ENCODE peak calls at places on chromosomes 12 and 14, in six cellular contexts. E is IMR-90, D is neuronal stem cell, S is trophoblast cell, Z is H9, A is mesenchymal stem cell. I is an unnamed sample.

GRCh38 chr14:58238252-58239247 is 6.1 kb upstream of the PSMA3 start:
- DNase-seq in Z (peak), D (no peak), E (no peak), S (peak), A (peak), I (no peak)

GRCh38 chr12:52867152-52867551 is 18.4 kb upstream of the KRT78 start:
- DNase-seq in A (no peak), D (no peak), E (no peak), S (no peak), Z (no peak), I (no peak)

GRCh38 chr12:5466521-5466960 is 34.6 kb downstream of the NTF3 start:
- DNase-seq in E (peak), S (no peak), Z (no peak), A (no peak), D (no peak), I (no peak)

GRCh38 chr12:28066879-28067278 is 94.3 kb upstream of the PTHLH start:
- DNase-seq in Z (no peak), S (no peak), E (no peak), A (no peak), D (no peak), I (no peak)

GRCh38 chr12:71876400-71876799 is 36.8 kb downstream of the TBC1D15 start:
- DNase-seq in A (no peak), E (no peak), D (no peak), S (no peak), Z (no peak), I (no peak)

GRCh38 chr12:12645485-12645884 is 33.8 kb downstream of the CREBL2 start:
- DNase-seq in Z (peak), D (no peak), E (peak), A (peak), S (no peak), I (no peak)

GRCh38 chr14:64112859-64113258 is 181.3 kb downstream of the ESR2 start:
- DNase-seq in S (peak), E (no peak), Z (no peak), A (no peak), D (no peak), I (no peak)

GRCh38 chr12:39272934-39273770 is 169.8 kb downstream of the KIF21A start:
- DNase-seq in D (peak), A (peak), Z (no peak), E (peak), S (peak), I (no peak)

GRCh38 chr12:10940389-10940788 is 1.3 kb upstream of the TAS2R14 start:
- DNase-seq in E (peak), A (peak), S (peak), Z (no peak), D (no peak), I (no peak)

GRCh38 chr14:34277191-34277590 is 184.8 kb downstream of the SPTSSA start:
- DNase-seq in S (no peak), D (no peak), Z (no peak), E (no peak), A (no peak), I (no peak)

GRCh38 chr14:81801921-81802320 is 268.3 kb upstream of the SEL1L start:
- DNase-seq in Z (no peak), E (no peak), S (no peak), D (no peak), A (no peak), I (no peak)

GRCh38 chr12:6332459-6332858 is 9.4 kb downstream of the TNFRSF1A start:
- DNase-seq in D (no peak), Z (no peak), S (no peak), E (peak), A (peak), I (no peak)

GRCh38 chr12:42469355-42470006 is 120.1 kb downstream of the PRICKLE1 start:
- DNase-seq in S (no peak), A (no peak), D (no peak), Z (no peak), E (no peak), I (no peak)

GRCh38 chr14:60965402-60965801 is 15.5 kb downstream of the TRMT5 start:
- DNase-seq in E (peak), A (peak), D (no peak), S (no peak), Z (no peak), I (no peak)

GRCh38 chr12:114851981-114852380 is 168.0 kb upstream of the TBX3 start:
- DNase-seq in S (peak), A (no peak), Z (no peak), E (no peak), D (no peak), I (no peak)

GRCh38 chr12:67515679-67516363 is 132.7 kb upstream of the DYRK2 start:
- DNase-seq in E (no peak), Z (no peak), S (no peak), D (no peak), A (peak), I (no peak)

GRCh38 chr14:61927521-61927920 is 165.3 kb downstream of the SNAPC1 start:
- DNase-seq in A (peak), S (peak), D (no peak), Z (no peak), E (peak), I (no peak)

GRCh38 chr12:59118356-59118755 is 198.1 kb upstream of the LRIG3 start:
- DNase-seq in A (no peak), D (no peak), Z (no peak), S (no peak), E (no peak), I (no peak)

GRCh38 chr12:114933428-114934160 is 249.6 kb upstream of the TBX3 start:
- DNase-seq in Z (no peak), A (peak), E (peak), D (no peak), S (peak), I (no peak)

GRCh38 chr14:75064205-75064567 is 362 bp upstream of the ACYP1 start:
- DNase-seq in S (no peak), D (no peak), E (no peak), Z (no peak), A (no peak), I (no peak)
- H2AFZ ChIP-seq in S (peak), D (peak), E (peak), Z (no peak), A (no peak), I (peak)

DNA sequence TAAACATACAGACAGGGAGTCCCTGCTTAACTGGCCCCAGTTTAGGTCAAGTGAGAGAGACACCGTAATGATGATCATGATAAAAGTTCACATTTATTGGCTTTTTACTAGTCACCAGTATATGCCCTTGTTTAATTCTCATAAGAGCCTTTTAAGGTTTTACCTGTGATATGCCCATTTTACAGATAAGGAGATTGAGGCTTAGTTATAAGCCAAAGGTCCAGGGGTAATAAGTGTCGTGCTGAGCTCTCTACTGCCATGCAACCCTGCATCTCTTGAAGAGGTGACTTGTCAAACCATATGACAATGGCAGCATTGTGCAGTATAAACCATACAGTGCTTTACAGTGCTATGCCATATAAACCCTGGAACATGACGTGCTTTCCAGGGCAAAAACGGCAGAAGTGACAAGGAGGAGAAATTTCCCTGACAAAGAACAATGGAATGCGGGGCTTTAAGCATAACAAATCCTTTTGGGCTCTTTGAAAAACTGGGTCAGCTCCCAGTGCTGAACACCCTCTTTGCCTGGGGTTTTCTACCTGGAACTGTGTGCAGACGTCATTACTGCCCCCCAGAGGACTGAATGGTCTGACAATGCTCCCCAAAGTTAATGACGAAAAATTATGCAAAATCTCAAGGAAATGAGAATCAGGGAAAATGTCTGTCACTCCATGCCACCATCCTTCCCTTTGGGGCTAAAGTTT is 59.7 kb upstream of the C14orf132 start:
- DNase-seq in S (no peak), Z (peak), E (no peak), A (no peak), D (no peak), I (peak)
- H2BK120ac ChIP-seq in S (no peak), Z (no peak), E (no peak), A (no peak), D (no peak), I (peak)

GRCh38 chr12:46590991-46591703 is 218.6 kb upstream of the SLC38A2 start:
- DNase-seq in S (no peak), D (no peak), A (no peak), Z (peak), E (no peak), I (no peak)
- H2AFZ ChIP-seq in S (no peak), D (no peak), A (no peak), Z (no peak), E (no peak), I (no peak)

DNA sequence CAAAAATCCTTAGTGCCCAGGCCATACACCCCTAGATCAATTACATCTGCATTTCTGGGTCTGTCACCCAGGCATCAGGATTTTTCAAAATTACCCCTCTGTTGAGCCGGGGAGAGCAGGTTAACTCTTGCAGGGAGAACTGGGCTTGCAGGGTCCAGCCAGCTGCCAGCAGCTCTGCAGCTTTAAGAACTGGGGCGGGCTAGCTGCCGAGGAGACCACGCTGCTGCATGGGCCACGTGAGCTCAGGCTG is at the start of gene DGLUCY:
- DNase-seq in Z (no peak), S (no peak), A (peak), E (peak), D (no peak), I (no peak)
- H2BK120ac ChIP-seq in Z (no peak), S (peak), A (peak), E (peak), D (peak), I (peak)

DNA sequence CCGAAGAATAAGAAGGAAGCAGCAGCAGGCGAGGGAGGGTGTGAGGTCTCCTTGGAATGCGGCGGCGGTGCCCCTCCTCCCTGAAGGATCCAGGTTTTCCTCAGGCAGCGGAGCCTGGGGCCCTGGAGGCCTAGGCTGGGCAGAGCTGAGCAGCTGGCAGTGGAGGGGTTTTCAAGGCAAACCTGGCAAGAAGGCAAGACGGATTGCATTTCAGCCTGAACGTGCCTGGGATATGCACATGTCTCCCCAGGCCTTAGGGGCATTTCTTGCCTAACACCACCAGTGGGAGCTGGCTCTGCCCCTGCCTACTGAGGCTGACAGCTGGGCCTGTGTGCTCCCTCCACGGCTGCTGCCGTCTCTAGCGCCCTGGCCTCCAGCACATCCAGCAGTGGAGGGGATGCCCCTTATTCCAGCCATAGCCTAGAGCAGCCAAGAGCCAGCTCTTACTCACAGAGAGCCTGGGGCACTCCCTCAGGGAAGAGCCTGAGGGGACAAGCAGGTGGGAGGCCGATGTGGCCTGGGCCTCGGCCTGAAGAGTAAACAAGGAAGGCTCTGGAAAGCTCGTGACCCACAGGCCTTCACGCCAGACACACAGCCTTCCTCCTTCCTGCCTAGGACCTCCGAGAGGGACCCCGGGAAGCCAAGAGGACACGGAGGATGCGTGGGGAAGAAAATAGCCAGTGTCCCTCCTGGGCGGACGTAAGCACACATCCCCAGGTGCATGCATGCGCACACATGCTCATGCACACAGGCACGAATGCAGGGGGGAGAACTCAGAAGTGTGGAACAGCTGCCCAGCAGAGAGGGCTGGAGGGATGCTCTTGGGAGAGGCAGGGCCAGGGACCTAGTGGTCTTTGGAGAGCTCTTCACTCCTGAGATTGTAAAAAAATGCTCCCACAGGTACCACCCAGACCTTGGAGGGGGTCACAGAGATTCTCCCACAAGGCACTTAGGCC is 23.0 kb upstream of the EIF2B2 start:
- DNase-seq in D (no peak), Z (peak), E (peak), A (peak), S (peak), I (peak)
- H2AFZ ChIP-seq in D (peak), Z (no peak), E (peak), A (peak), S (no peak), I (peak)

GRCh38 chr12:120229583-120230325 is 28.8 kb upstream of the RPLP0 start:
- DNase-seq in Z (peak), E (no peak), S (peak), A (peak), D (no peak), I (no peak)
- H2BK120ac ChIP-seq in Z (peak), E (peak), S (peak), A (peak), D (no peak), I (peak)

I was measured in H1.